ENCODE peak calls at places on chromosomes 3 and 15, in six cellular contexts. U is Panc1, L is GM23338, K is A549, F is HL-60, D is HCT116. W is an unnamed sample.

GRCh38 chr3:23726811-23727548 is 78.8 kb upstream of the UBE2E1 start:
- DNase-seq in F (peak; percentile 37), K (no peak), L (no peak), U (no peak), D (no peak), W (peak; percentile 45)

GRCh38 chr15:96334705-96335428 is 4.4 kb downstream of the NR2F2 start:
- DNase-seq in U (no peak), D (no peak), F (no peak), K (no peak), L (peak; percentile 12), W (no peak)

GRCh38 chr3:30353711-30354467 is 252.5 kb upstream of the TGFBR2 start:
- DNase-seq in K (no peak), F (peak; percentile 14), D (no peak), U (no peak), L (no peak), W (peak; percentile 24)

GRCh38 chr3:80767599-80767998 is 993.8 kb downstream of the GBE1 start:
- DNase-seq in K (no peak), D (no peak), L (peak; percentile 17), F (no peak), U (no peak), W (no peak)

GRCh38 chr3:81744366-81744765 is 17.1 kb downstream of the GBE1 start:
- DNase-seq in U (peak; percentile 66), D (peak; percentile 71), L (peak; percentile 17), K (peak; percentile 83), F (peak; percentile 49), W (no peak)

GRCh38 chr15:91627473-91628309 is 225.8 kb upstream of the SLCO3A1 start:
- DNase-seq in D (no peak), F (no peak), U (no peak), K (no peak), L (no peak), W (no peak)

GRCh38 chr15:58167095-58167591 is 29.0 kb downstream of the AQP9 start:
- DNase-seq in F (no peak), D (no peak), K (no peak), U (no peak), L (no peak), W (no peak)

GRCh38 chr3:99751649-99752048 is 66.0 kb upstream of the CMSS1 start:
- DNase-seq in F (no peak), D (no peak), U (no peak), K (no peak), L (no peak), W (no peak)

GRCh38 chr3:193701896-193702644 is 109.1 kb downstream of the OPA1 start:
- DNase-seq in D (no peak), K (no peak), F (peak; percentile 70), U (no peak), L (peak; percentile 31), W (peak; percentile 62)

GRCh38 chr3:81643721-81644120 is 117.7 kb downstream of the GBE1 start:
- DNase-seq in K (peak; percentile 25), L (peak; percentile 53), U (no peak), D (peak; percentile 4), F (no peak), W (no peak)

GRCh38 chr3:38369186-38369585 is 22.6 kb downstream of the XYLB start:
- DNase-seq in U (no peak), L (no peak), F (no peak), K (no peak), D (no peak), W (no peak)

GRCh38 chr3:134742202-134742601 is 52.9 kb upstream of the EPHB1 start:
- DNase-seq in F (no peak), K (no peak), U (no peak), D (no peak), L (no peak), W (no peak)

GRCh38 chr3:13598926-13599886 is 50.3 kb downstream of the FBLN2 start:
- DNase-seq in U (peak; percentile 33), K (peak; percentile 48), F (no peak), L (peak; percentile 44), D (no peak), W (no peak)

GRCh38 chr3:114660124-114660523 is 366.3 kb downstream of the TIGIT start:
- DNase-seq in U (no peak), F (no peak), D (no peak), K (no peak), L (no peak), W (no peak)

GRCh38 chr15:31461911-31462480 is 135.4 kb downstream of the KLF13 start:
- DNase-seq in U (no peak), D (no peak), F (no peak), L (peak; percentile 49), K (no peak), W (no peak)

GRCh38 chr15:80668546-80669236 is 26.4 kb upstream of the ABHD17C start:
- DNase-seq in K (no peak), L (no peak), U (no peak), D (no peak), F (no peak), W (no peak)

GRCh38 chr15:80669599-80670273 is 25.4 kb upstream of the ABHD17C start:
- DNase-seq in L (no peak), U (no peak), D (no peak), K (no peak), F (no peak), W (no peak)

GRCh38 chr15:80674245-80674614 is 20.9 kb upstream of the ABHD17C start:
- DNase-seq in F (no peak), D (no peak), L (no peak), K (no peak), U (no peak), W (peak; percentile 55)

GRCh38 chr15:80677041-80677440 is 18.1 kb upstream of the ABHD17C start:
- DNase-seq in F (no peak), K (no peak), L (no peak), U (no peak), D (no peak), W (no peak)

GRCh38 chr15:80673561-80674244 is 21.4 kb upstream of the ABHD17C start:
- DNase-seq in D (no peak), L (peak; percentile 25), F (no peak), K (no peak), U (no peak), W (no peak)
- TF ChIP-seq REST in D (no peak), L (no peak), F (no peak), K (no peak), U (no peak), W (no peak)

DNA sequence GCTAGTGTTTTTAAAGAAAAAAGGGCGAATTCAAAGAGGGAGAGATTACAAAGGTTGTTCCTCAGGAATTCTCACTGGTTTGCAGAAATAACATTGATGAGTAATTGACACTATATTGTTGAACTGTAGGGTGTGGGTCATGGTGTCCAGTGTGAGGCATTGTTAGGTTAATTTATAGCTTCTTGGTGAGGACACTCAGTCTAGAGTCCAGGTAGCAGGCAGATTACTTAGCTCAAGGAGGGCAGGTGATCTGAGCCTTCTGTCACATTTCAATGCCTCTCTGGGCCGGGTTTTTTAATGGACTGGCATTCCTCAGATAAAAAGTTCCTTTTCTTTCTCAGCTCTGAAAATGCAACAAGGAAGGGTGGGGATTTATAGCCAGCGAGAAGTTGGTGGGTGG is 194.2 kb upstream of the PROK2 start:
- DNase-seq in L (no peak), D (no peak), F (no peak), U (no peak), K (no peak), W (no peak)
- TF ChIP-seq REST in L (no peak), D (no peak), F (no peak), U (no peak), K (no peak), W (no peak)

GRCh38 chr3:33746412-33747116 is 28.5 kb upstream of the CLASP2 start:
- DNase-seq in L (peak; percentile 7), U (no peak), F (no peak), D (no peak), K (no peak), W (no peak)
- TF ChIP-seq REST in L (no peak), U (no peak), F (no peak), D (no peak), K (no peak), W (no peak)

GRCh38 chr15:88638626-88639372 is at the start of gene ISG20:
- DNase-seq in K (peak; percentile 98), U (peak; percentile 96), L (peak; percentile 95), D (peak; percentile 86), F (peak; percentile 85), W (peak; percentile 93)
- TF ChIP-seq REST in K (no peak), U (no peak), L (no peak), D (no peak), F (no peak), W (no peak)